ENCODE peak calls at places on chromosome 11, in six cellular contexts. V is pancreas; J is MM.1S; D is cardiac muscle cell; X is CD4-positive, alpha-beta memory T cell; P is HAP-1. O is an unnamed sample. For H3K4me1, the result is how much of the 10 kb centered on the place peaks cover.

GRCh38 chr11:130159657-130160459 is at the start of gene ST14:
- DNase-seq in D (no peak), J (peak), X (no peak), P (no peak), V (peak), O (no peak)

GRCh38 chr11:91984033-91984568 is 240.5 kb upstream of the FAT3 start:
- DNase-seq in J (no peak), X (no peak), D (no peak), P (no peak), V (no peak), O (no peak)

GRCh38 chr11:29119691-29120328 is 897.0 kb downstream of the KCNA4 start:
- DNase-seq in J (no peak), V (no peak), X (no peak), D (peak), P (no peak), O (peak)

GRCh38 chr11:119512373-119512772 is 89.4 kb upstream of the THY1 start:
- DNase-seq in J (no peak), X (no peak), D (no peak), P (no peak), V (no peak), O (no peak)

GRCh38 chr11:78011301-78011700 is 11.8 kb downstream of the KCTD14 start:
- DNase-seq in P (no peak), X (no peak), D (no peak), V (no peak), J (no peak), O (no peak)

GRCh38 chr11:95074806-95075563 is 8.3 kb downstream of the SRSF8 start:
- DNase-seq in P (no peak), J (no peak), V (peak), X (no peak), D (peak), O (peak)

GRCh38 chr11:15770798-15771414 is 585.4 kb downstream of the SOX6 start:
- DNase-seq in P (peak), V (no peak), X (no peak), D (peak), J (peak), O (peak)

GRCh38 chr11:27295928-27296327 is 67.1 kb downstream of the CCDC34 start:
- DNase-seq in X (no peak), J (no peak), P (no peak), V (no peak), D (no peak), O (no peak)

GRCh38 chr11:46677991-46678740 is 22.3 kb downstream of the ARHGAP1 start:
- DNase-seq in J (no peak), X (no peak), P (no peak), D (no peak), V (peak), O (no peak)

GRCh38 chr11:127521413-127521812 is 520.8 kb upstream of the KIRREL3 start:
- DNase-seq in P (no peak), V (no peak), D (no peak), X (no peak), J (no peak), O (no peak)

GRCh38 chr11:97615541-97615940 is 1225.7 kb downstream of the JRKL start:
- DNase-seq in P (no peak), X (no peak), J (no peak), D (peak), V (no peak), O (peak)

GRCh38 chr11:770642-771616 is 6.4 kb downstream of the GATD1 start:
- DNase-seq in J (peak), P (no peak), V (peak), D (no peak), X (no peak), O (no peak)

GRCh38 chr11:71358122-71358728 is 90.0 kb downstream of the DHCR7 start:
- DNase-seq in J (no peak), V (no peak), P (no peak), D (no peak), X (no peak), O (no peak)

DNA sequence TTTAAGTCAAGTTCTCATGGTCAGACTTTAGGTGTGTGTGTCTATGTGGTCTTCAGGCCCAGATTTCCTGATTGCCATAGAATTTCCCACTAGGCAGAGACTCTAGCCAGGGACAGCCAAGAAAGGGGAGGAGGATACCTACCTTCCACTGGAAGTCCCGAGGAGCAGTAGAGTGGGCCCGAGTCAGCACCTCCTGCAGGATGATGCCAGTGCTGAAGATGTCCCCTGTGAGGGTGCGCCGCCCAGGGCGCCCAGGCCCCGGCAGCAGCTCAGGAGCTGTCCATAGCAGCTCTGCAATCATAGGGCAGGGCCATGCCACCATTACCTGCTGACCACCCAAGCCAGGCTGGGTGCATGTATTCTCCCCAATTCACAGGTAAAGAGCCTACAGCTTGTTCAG is 41.6 kb upstream of the LRRC32 start:
- DNase-seq in J (no peak), V (no peak), D (no peak), P (no peak), X (no peak), O (no peak)
- H3K4me1 ChIP-seq in J (under half), V (under half), D (under half), P (under half), X (under half), O (under half)

DNA sequence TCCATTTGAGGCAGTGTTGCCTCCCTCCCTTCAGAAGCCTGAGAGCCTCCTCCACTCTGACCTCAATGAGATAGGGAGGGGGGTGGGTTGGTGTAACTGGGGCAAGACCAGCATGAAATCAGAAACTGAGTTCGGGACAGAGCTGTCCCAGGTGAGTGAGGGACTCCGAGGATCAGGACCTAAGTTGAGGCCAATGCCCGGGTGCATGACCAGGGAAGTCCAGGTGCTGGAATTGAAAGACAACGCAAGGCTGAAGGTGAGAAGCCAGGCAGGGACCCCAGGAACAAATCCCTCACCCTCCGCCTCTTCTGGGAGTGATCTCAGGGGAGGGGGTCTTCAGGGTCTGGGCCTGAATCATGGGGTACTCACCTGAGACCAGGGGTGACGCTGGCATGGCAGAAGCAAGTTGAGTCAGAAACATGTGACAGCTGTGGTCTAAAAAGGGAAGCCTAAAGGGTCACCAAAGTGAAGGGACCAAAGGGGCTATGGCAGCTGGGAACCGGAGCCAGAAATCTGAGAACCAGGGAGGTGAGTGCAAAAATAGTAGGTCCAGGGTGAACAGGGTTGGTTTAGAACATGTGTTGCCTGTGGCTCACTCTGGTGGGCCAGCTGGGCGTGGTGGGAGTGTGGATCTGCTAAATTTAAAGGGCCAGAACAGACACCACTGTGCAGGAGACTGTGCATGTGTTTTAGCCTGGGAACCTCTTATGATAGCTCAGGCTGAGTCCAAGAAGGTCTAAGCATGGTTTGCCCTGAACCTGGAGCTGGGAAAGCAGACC is 41.1 kb upstream of the ZBED5 start:
- DNase-seq in D (peak), X (no peak), V (no peak), P (no peak), J (no peak), O (no peak)
- H3K4me1 ChIP-seq in D (under half), X (under half), V (under half), P (under half), J (under half), O (under half)

DNA sequence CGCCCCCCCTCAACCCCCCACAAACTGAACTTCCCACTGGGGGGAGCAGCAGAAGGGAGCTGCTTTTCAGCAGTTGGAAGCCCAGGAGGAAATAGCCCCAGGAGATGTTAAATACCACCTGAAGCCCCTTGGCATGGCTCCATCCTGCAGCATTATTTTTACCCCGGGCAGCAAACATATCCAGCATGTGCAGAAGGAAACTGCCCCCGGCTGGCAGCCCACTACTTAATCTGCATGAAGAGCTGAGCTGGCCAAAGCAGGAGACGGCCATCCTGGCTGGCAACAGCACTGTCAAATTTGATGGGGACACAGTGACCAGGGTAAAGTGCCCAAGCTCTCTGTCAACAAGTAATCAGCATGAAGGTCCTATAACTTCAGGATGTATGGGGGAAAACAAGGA is 32.0 kb downstream of the BUD13 start:
- DNase-seq in X (no peak), D (no peak), P (no peak), J (no peak), V (no peak), O (no peak)
- H3K4me1 ChIP-seq in X (under half), D (under half), P (under half), J (under half), V (under half), O (under half)

GRCh38 chr11:67154726-67155125 is 35.7 kb downstream of the KDM2A start:
- DNase-seq in P (no peak), D (no peak), V (no peak), X (no peak), J (no peak), O (no peak)

GRCh38 chr11:67160872-67161783 is 42.1 kb downstream of the KDM2A start:
- DNase-seq in X (no peak), V (no peak), D (no peak), P (no peak), J (no peak), O (peak)

GRCh38 chr11:67158241-67158640 is 39.2 kb downstream of the KDM2A start:
- DNase-seq in J (no peak), P (no peak), X (no peak), V (no peak), D (no peak), O (no peak)

GRCh38 chr11:67160045-67160444 is 41.0 kb downstream of the KDM2A start:
- DNase-seq in D (no peak), X (no peak), J (no peak), P (no peak), V (no peak), O (no peak)

DNA sequence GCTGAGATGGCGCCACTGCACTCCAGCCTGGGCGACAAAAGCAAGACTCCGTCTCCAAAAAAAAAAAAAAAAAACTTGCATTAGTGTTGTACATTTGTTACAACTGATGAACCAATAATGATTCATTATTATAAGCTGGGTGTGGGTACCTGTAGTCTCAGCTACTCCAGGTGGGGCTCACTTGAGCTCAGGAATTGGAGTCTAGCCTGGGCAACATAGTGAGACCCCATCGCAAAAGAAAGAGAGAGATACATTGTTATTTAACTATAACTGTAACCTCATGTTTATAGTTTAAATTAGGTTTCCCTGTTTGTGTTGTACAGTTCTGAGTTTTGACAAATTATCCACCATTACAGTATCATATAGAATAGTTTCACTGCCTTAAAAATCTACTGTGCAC is 38.6 kb downstream of the KDM2A start:
- DNase-seq in P (no peak), V (no peak), J (no peak), D (no peak), X (no peak), O (no peak)
- H3K4me1 ChIP-seq in P (under half), V (under half), J (under half), D (under half), X (under half), O (under half)